ENCODE peak calls at places on chromosome 1, in ten cellular contexts. X is left ventricle myocardium inferior; V is GDM1; K is HT1080; J is NCI-H1436; W is GM06990; T is progenitor cell of endocrine pancreas; H is ACHN; L is activated CD4-positive, alpha-beta T cell treated with anti-CD3 and anti-CD28 coated beads for 24 hours; F is GM20000. C is an unnamed sample.
A peak's percentile ranks its signal among the peaks of the same experiment; 100 is the strongest.

GRCh38 chr1:45518910-45519309 is 2.8 kb downstream of the PRDX1 start:
- DNase-seq in X (no peak), V (no peak), K (no peak), J (no peak), W (no peak), T (no peak), H (no peak), L (no peak), F (no peak), C (peak; percentile 91)

GRCh38 chr1:241453732-241454131 is 65.8 kb downstream of the FH start:
- DNase-seq in X (no peak), V (no peak), K (no peak), J (no peak), W (no peak), T (no peak), H (no peak), L (no peak), F (no peak), C (no peak)

GRCh38 chr1:170204121-170204520 is 58.4 kb downstream of the NTMT2 start:
- DNase-seq in X (no peak), V (no peak), K (no peak), J (no peak), W (no peak), T (no peak), H (no peak), L (no peak), F (no peak), C (no peak)

GRCh38 chr1:239856067-239856466 is 235.6 kb upstream of the FMN2 start:
- DNase-seq in X (no peak), V (no peak), K (no peak), J (no peak), W (no peak), T (no peak), H (no peak), L (no peak), F (no peak), C (no peak)

GRCh38 chr1:6294868-6295556 is 34.1 kb upstream of the GPR153 start:
- DNase-seq in X (no peak), V (no peak), K (no peak), J (no peak), W (no peak), T (no peak), H (no peak), L (no peak), F (no peak), C (no peak)

GRCh38 chr1:66445492-66446181 is 88.3 kb upstream of the SGIP1 start:
- DNase-seq in X (no peak), V (peak; percentile 65), K (no peak), J (no peak), W (peak; percentile 58), T (no peak), H (no peak), L (peak; percentile 31), F (peak; percentile 58), C (no peak)

GRCh38 chr1:19154876-19155275 is 55.2 kb downstream of the UBR4 start:
- DNase-seq in X (no peak), V (no peak), K (no peak), J (no peak), W (no peak), T (no peak), H (no peak), L (no peak), F (no peak), C (no peak)

GRCh38 chr1:56437959-56438358 is 141.4 kb downstream of the PLPP3 start:
- DNase-seq in X (no peak), V (no peak), K (peak; percentile 76), J (no peak), W (no peak), T (no peak), H (no peak), L (no peak), F (no peak), C (no peak)

GRCh38 chr1:56522680-56523079 is 56.7 kb downstream of the PLPP3 start:
- DNase-seq in X (no peak), V (no peak), K (no peak), J (no peak), W (no peak), T (no peak), H (no peak), L (no peak), F (no peak), C (no peak)